ENCODE peak calls at places on chromosomes 16 and 17, in ten cellular contexts. Q is mesothelial cell of epicardium, E is fibroblast of mammary gland, L is foreskin fibroblast, O is heart right ventricle, S is IMR-90, V is neural progenitor cell, C is upper lobe of right lung, W is astrocyte of the cerebellum, Z is lower leg skin. R is an unnamed sample.

GRCh38 chr17:83195330-83196087 is 116.1 kb downstream of the METRNL start:
- DNase-seq in Q (no peak), E (peak; percentile 73), L (peak; percentile 51), O (peak; percentile 65), S (no peak), V (no peak), C (peak; percentile 72), W (no peak), Z (peak; percentile 93), R (no peak)

GRCh38 chr17:75808905-75809621 is 24.5 kb downstream of the UNK start:
- DNase-seq in Q (no peak), E (peak; percentile 93), L (peak; percentile 47), O (no peak), S (peak; percentile 37), V (no peak), C (no peak), W (peak; percentile 89), Z (peak; percentile 95), R (no peak)

GRCh38 chr16:87409153-87409552 is 17.0 kb downstream of the MAP1LC3B start:
- DNase-seq in Q (no peak), E (no peak), L (no peak), O (no peak), S (no peak), V (no peak), C (no peak), W (no peak), Z (peak; percentile 65), R (no peak)

GRCh38 chr17:30970757-30971567 is at the start of gene RNF135:
- DNase-seq in Q (peak; percentile 75), E (peak; percentile 83), L (peak; percentile 86), O (peak; percentile 84), S (peak; percentile 82), V (peak; percentile 87), C (peak; percentile 92), W (peak; percentile 54), Z (peak; percentile 95), R (peak; percentile 75)

GRCh38 chr16:81817789-81818304 is 38.8 kb downstream of the PLCG2 start:
- DNase-seq in Q (no peak), E (no peak), L (no peak), O (no peak), S (no peak), V (no peak), C (no peak), W (no peak), Z (no peak), R (no peak)

GRCh38 chr17:1223662-1224061 is 43.9 kb upstream of the ABR start:
- DNase-seq in Q (no peak), E (no peak), L (no peak), O (no peak), S (no peak), V (no peak), C (no peak), W (no peak), Z (no peak), R (no peak)

GRCh38 chr17:76700627-76701470 is 9.9 kb downstream of the MXRA7 start:
- DNase-seq in Q (no peak), E (peak; percentile 87), L (peak; percentile 81), O (peak; percentile 60), S (peak; percentile 93), V (peak; percentile 63), C (no peak), W (no peak), Z (no peak), R (peak; percentile 81)

GRCh38 chr17:17091856-17092756 is 49.8 kb downstream of the MPRIP start:
- DNase-seq in Q (no peak), E (no peak), L (no peak), O (no peak), S (no peak), V (peak; percentile 55), C (peak; percentile 30), W (no peak), Z (no peak), R (no peak)

GRCh38 chr16:12293017-12293618 is 316.6 kb downstream of the SNX29 start:
- DNase-seq in Q (no peak), E (no peak), L (no peak), O (no peak), S (peak; percentile 8), V (no peak), C (no peak), W (no peak), Z (no peak), R (no peak)

GRCh38 chr16:73560497-73560896 is 512.6 kb upstream of the ZFHX3 start:
- DNase-seq in Q (no peak), E (no peak), L (no peak), O (no peak), S (no peak), V (no peak), C (no peak), W (no peak), Z (no peak), R (no peak)

GRCh38 chr16:17204248-17205043 is 266.3 kb downstream of the XYLT1 start:
- DNase-seq in Q (no peak), E (no peak), L (no peak), O (no peak), S (no peak), V (no peak), C (no peak), W (no peak), Z (no peak), R (no peak)

GRCh38 chr16:57999971-58000705 is at the start of gene ZNF319:
- DNase-seq in Q (no peak), E (no peak), L (no peak), O (peak; percentile 32), S (no peak), V (peak; percentile 72), C (no peak), W (no peak), Z (no peak), R (no peak)
- TF ChIP-seq CTCF in Q (no peak), E (no peak), L (no peak), O (no peak), S (no peak), V (peak; percentile 2), C (no peak), W (no peak), Z (no peak), R (no peak)

DNA sequence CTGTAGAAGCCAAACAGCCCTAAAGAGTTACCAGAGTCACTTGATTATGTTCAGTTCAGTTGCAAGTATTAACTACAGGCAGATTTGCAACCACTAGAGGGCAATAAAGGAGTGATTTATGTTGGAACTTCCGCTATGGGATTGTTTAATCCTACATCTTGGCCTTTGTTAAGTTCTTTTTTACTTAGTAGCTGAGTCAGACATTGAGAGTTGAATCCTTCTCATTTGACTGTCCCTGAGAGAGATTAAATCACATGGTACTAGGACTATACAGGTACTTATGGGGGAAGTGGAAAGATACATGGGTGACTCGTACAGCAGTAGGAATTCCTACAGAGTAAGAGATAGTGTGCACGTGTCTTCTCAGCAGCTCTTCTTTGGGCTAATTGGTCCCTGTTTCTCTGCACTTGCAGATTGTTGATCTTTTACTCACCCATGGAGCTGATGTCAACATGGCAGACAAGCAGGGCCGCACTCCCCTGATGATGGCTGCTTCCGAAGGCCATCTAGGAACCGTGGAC is 40.3 kb downstream of the CYB561 start:
- DNase-seq in Q (no peak), E (peak; percentile 93), L (peak; percentile 73), O (no peak), S (peak; percentile 92), V (peak; percentile 75), C (no peak), W (peak; percentile 62), Z (no peak), R (peak; percentile 90)
- TF ChIP-seq CTCF in Q (peak; percentile 67), E (peak; percentile 69), L (peak; percentile 59), O (peak; percentile 72), S (peak; percentile 64), V (peak; percentile 76), C (peak; percentile 76), W (peak; percentile 63), Z (no peak), R (peak; percentile 93)

DNA sequence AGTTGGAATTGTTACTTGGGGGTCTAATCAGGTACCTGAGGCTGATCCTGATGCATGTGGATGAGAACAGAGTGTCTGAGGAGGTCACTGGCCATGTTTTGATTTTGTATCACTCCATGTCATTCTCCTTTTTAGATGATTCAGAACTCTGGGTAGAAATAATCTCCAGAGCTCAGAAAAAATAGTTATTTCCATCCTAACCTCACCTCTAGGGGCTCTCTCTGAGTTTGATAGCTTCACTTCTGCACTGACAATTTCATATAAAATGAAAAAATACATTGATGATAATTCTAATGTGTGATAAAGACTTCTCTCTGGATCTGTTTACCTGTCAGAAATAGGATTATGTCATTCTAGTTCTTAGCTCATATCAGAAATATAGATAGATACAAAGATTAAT is 6.2 kb upstream of the KRT12 start:
- DNase-seq in Q (no peak), E (no peak), L (no peak), O (no peak), S (no peak), V (no peak), C (no peak), W (no peak), Z (no peak), R (no peak)
- TF ChIP-seq CTCF in Q (no peak), E (no peak), L (no peak), O (no peak), S (no peak), V (no peak), C (no peak), W (no peak), Z (no peak), R (peak; percentile 28)

GRCh38 chr16:25124503-25124902 is 13.0 kb downstream of the LCMT1 start:
- DNase-seq in Q (no peak), E (no peak), L (no peak), O (no peak), S (no peak), V (no peak), C (no peak), W (no peak), Z (no peak), R (no peak)

GRCh38 chr16:25118851-25119584 is 7.5 kb downstream of the LCMT1 start:
- DNase-seq in Q (no peak), E (no peak), L (no peak), O (no peak), S (no peak), V (no peak), C (no peak), W (no peak), Z (no peak), R (no peak)

GRCh38 chr16:25126820-25127232 is 15.3 kb downstream of the LCMT1 start:
- DNase-seq in Q (no peak), E (peak; percentile 91), L (peak; percentile 72), O (no peak), S (peak; percentile 91), V (no peak), C (no peak), W (peak; percentile 80), Z (no peak), R (peak; percentile 86)

DNA sequence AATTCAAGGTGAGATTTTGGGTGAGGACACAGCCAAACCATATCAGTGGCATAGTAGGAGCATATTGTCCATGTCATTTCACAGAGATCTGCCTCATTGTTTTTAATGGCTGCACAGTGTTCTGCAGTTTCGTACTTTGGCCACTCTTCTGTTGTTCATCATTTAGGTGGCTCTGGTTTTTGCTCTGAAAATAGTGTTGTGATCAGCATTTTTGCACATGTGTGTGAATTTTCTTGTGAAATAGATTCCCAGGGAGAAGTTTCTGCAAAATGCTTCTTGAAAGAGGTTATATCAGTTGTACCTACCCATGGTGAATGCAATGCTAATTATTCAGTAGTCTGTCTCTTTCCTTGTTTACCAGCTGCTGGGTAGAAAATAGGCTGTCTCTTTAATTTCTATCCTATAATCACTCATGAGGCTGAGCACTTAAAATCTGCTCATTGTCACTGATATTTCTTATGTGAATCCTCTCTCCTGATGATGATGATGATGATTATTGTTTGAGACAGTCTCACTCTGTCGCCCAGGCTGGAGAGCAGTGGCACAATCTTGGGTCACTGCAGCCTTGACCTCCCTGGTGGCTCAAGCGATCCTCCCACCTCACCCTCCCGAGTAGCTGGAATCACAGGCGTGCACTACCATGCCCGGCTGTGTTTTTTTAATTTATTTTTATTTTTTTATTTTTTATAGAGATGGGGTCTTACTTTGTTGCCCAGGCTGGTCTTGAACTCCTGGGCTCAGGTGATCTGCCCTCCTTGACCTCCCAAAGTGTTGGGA is 10.5 kb downstream of the LCMT1 start:
- DNase-seq in Q (no peak), E (no peak), L (no peak), O (no peak), S (no peak), V (no peak), C (no peak), W (no peak), Z (no peak), R (no peak)
- TF ChIP-seq CTCF in Q (no peak), E (no peak), L (no peak), O (no peak), S (no peak), V (no peak), C (no peak), W (no peak), Z (no peak), R (no peak)

R was measured in HFFc6.